ENCODE peak calls at places on chromosomes 16 and 17, in seven cellular contexts. W is tibial artery, T is uterus, Z is breast epithelium, N is PC-3, A is A549, P is gastrocnemius medialis. E is an unnamed sample.

GRCh38 chr17:39600469-39601009 is 7.2 kb downstream of the NEUROD2 start:
- DNase-seq in N (no peak), A (no peak), P (no peak), W (no peak), Z (no peak), T (no peak), E (no peak)

GRCh38 chr17:72950236-72950931 is 142.1 kb downstream of the SLC39A11 start:
- DNase-seq in T (no peak), P (no peak), A (no peak), N (no peak), W (no peak), Z (no peak), E (no peak)

GRCh38 chr17:28726396-28726911 is 421 bp upstream of the TLCD1 start:
- DNase-seq in N (peak; percentile 54), A (peak; percentile 73), P (no peak), T (no peak), Z (no peak), W (peak; percentile 56), E (peak; percentile 44)

GRCh38 chr16:78091419-78091818 is 8.0 kb upstream of the WWOX start:
- DNase-seq in W (no peak), Z (no peak), T (no peak), P (no peak), A (no peak), N (no peak), E (no peak)

GRCh38 chr17:3947318-3947810 is 16.9 kb downstream of the ATP2A3 start:
- DNase-seq in T (no peak), W (no peak), Z (no peak), A (no peak), N (no peak), P (no peak), E (no peak)

GRCh38 chr16:70162041-70162451 is 11.5 kb upstream of the CLEC18C start:
- DNase-seq in Z (no peak), W (no peak), P (no peak), A (peak; percentile 64), N (peak; percentile 90), T (no peak), E (no peak)

GRCh38 chr17:65522751-65523404 is 38.6 kb downstream of the AXIN2 start:
- DNase-seq in N (no peak), T (no peak), A (no peak), W (no peak), P (no peak), Z (no peak), E (no peak)

GRCh38 chr16:69182730-69183416 is 4.1 kb upstream of the SNTB2 start:
- DNase-seq in W (no peak), A (no peak), N (peak; percentile 29), Z (no peak), T (no peak), P (no peak), E (no peak)

GRCh38 chr16:81995651-81996050 is 15.6 kb downstream of the SDR42E1 start:
- DNase-seq in A (peak; percentile 11), P (no peak), W (no peak), N (peak; percentile 75), T (no peak), Z (no peak), E (no peak)

GRCh38 chr17:32276217-32276616 is 10.6 kb downstream of the RHBDL3 start:
- DNase-seq in N (no peak), W (no peak), A (no peak), T (peak; percentile 36), P (no peak), Z (no peak), E (no peak)

GRCh38 chr17:10061131-10061581 is 137.2 kb downstream of the GAS7 start:
- DNase-seq in Z (peak; percentile 43), T (peak; percentile 45), N (no peak), P (no peak), W (peak; percentile 57), A (no peak), E (no peak)

GRCh38 chr17:3639981-3640596 is 3.5 kb downstream of the CTNS start:
- DNase-seq in A (no peak), T (no peak), W (no peak), Z (no peak), N (no peak), P (peak; percentile 45), E (no peak)

GRCh38 chr16:62585041-62585545 is 548.9 kb upstream of the CDH8 start:
- DNase-seq in W (no peak), A (no peak), N (no peak), T (no peak), Z (no peak), P (no peak), E (no peak)

GRCh38 chr17:18203308-18203707 is 19.7 kb downstream of the ALKBH5 start:
- DNase-seq in T (no peak), P (no peak), Z (no peak), W (no peak), N (no peak), A (no peak), E (no peak)

GRCh38 chr16:4679156-4679853 is 14.1 kb upstream of the NUDT16L1 start:
- DNase-seq in P (no peak), W (no peak), N (no peak), T (peak; percentile 65), Z (peak; percentile 43), A (no peak), E (no peak)

GRCh38 chr16:4681471-4682083 is 11.8 kb upstream of the NUDT16L1 start:
- DNase-seq in Z (no peak), N (no peak), P (no peak), A (no peak), W (no peak), T (no peak), E (no peak)

GRCh38 chr16:4680673-4681470 is 12.5 kb upstream of the NUDT16L1 start:
- DNase-seq in Z (peak; percentile 36), T (no peak), A (no peak), P (no peak), W (no peak), N (no peak), E (peak; percentile 61)

GRCh38 chr16:4678596-4678995 is 14.8 kb upstream of the NUDT16L1 start:
- DNase-seq in A (no peak), Z (no peak), N (no peak), W (no peak), P (no peak), T (no peak), E (no peak)

DNA sequence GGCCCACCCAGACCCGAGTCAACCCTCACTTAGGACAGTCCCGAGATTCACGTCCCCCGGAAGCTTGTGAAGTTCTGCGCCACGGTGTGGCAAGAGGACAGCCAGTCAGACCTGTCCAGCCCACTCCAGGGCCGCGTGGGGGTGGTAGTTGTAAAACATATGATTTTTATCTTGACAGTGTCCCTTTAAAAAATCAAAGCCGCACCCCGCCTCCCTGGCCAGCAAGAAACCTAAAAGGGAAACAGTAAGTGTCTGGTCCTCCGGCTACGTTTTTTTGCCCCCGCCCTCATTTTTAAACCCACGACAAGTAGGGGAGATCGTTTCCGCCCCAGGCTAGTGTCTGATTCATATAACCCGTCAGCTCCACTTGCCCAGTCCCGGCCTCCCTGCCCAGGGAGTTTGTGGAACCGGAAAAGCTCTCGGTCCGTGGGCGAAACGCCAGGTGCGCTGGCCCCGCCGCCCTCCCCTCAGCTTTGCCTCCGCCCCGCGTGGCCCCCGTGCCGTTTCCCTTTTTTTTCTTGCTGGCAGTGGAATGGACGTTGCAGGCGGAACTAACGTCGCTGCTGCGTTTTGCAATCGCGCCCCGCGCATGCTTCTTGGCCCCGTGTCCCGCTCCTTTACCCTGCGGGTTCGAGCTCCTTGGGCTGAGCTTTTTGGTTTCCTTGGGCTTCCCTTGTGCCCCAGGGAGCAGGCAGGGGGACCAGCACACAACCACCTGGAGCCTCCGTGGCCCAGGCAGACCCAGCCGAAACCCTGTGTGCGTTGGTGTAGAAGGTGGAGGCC is 13.3 kb upstream of the NUDT16L1 start:
- DNase-seq in T (peak; percentile 93), W (peak; percentile 51), P (no peak), N (peak; percentile 91), A (no peak), Z (peak; percentile 71), E (peak; percentile 74)
- H3K4me3 ChIP-seq in T (peak overlapping the region; percentile 35), W (no peak overlapping the region), P (peak overlapping the region; percentile 14), N (peak overlapping the region; percentile 71), A (no peak overlapping the region), Z (peak overlapping the region; percentile 74), E (peak overlapping the region; percentile 11)

GRCh38 chr16:12788758-12789157 is 14.9 kb downstream of the CPPED1 start:
- DNase-seq in N (no peak), P (no peak), W (no peak), Z (no peak), T (no peak), A (no peak), E (no peak)

GRCh38 chr16:12794486-12795399 is 8.9 kb downstream of the CPPED1 start:
- DNase-seq in W (no peak), Z (no peak), A (no peak), P (no peak), N (no peak), T (no peak), E (peak; percentile 57)

GRCh38 chr16:12796498-12796897 is 7.2 kb downstream of the CPPED1 start:
- DNase-seq in W (no peak), N (no peak), Z (no peak), A (no peak), P (no peak), T (no peak), E (no peak)

GRCh38 chr16:12791340-12791739 is 12.3 kb downstream of the CPPED1 start:
- DNase-seq in W (no peak), A (no peak), T (no peak), N (no peak), Z (no peak), P (no peak), E (no peak)

GRCh38 chr16:12793120-12793889 is 10.4 kb downstream of the CPPED1 start:
- DNase-seq in T (no peak), W (no peak), Z (no peak), N (no peak), A (no peak), P (no peak), E (no peak)
- TF ChIP-seq CTCF in T (no peak), W (no peak), Z (no peak), N (no peak), A (no peak), P (no peak), E (no peak)

DNA sequence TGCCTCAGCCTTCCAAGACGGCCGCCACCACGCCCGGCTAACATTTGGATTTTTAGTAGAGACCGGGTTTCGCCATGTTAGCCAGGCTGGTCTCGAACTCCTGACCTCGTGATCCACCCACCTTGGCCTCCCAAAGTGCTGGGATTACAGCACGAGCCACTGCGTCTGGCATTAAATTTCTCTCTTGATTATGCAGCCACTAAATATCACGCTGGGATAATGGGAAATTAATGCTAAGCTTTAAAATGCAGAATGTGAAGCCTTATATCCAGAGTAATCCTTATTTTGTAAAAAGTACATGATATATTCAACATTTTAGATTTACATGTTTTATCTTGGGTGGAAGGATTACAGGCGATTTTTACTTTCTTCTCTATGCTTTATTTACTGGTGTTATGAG is 89.2 kb downstream of the ANKRD11 start:
- DNase-seq in W (no peak), A (no peak), T (no peak), P (no peak), Z (no peak), N (no peak), E (no peak)
- H3K4me3 ChIP-seq in W (no peak overlapping the region), A (no peak overlapping the region), T (no peak overlapping the region), P (no peak overlapping the region), Z (no peak overlapping the region), N (no peak overlapping the region), E (no peak overlapping the region)

DNA sequence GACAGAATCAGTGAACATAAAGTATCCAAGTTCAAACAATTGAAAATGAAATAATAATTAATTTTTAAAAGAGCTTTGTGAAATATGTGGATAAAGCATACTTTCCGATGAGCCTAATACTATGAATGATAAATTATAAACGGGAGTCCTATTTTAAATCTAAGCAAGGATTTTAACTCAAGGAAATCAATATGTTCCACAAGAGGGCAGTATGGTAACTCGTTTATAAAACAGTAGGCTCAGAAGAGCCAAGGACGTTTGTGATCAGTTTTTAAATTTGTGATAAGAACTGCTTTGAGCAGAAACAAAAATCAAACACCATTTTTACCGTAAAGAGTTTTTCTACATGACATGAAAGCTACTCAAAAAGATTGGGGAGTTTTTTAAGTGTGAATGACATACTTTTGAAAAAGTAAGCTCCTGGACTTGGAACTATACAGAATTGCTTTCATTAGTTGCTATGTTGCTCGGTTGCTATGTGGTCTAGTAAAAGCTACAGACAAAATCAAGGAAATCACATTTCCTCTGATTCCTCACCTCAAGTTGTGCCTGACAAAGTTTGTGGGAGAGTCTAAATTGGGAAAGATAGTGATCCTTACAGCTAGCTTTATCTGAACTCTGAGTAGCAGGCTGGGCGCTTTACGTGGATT is 11.8 kb upstream of the TEKT1 start:
- DNase-seq in T (no peak), N (peak; percentile 78), A (peak; percentile 74), P (no peak), W (no peak), Z (no peak), E (no peak)
- TF ChIP-seq CTCF in T (peak; percentile 51), N (peak; percentile 61), A (peak; percentile 92), P (peak; percentile 49), W (peak; percentile 52), Z (peak; percentile 56), E (peak; percentile 30)

E was measured in heart right ventricle.